ENCODE peak calls at places on chromosomes 13 and 19, in nine cellular contexts. N is left ventricle myocardium inferior; D is stomach; M is CD8-positive, alpha-beta T cell; U is left lung; Z is pancreas; A is AG04450; H is PC-3; I is RWPE2. G is an unnamed sample.

GRCh38 chr13:76672422-76672821 is 213.8 kb downstream of the KCTD12 start:
- DNase-seq in A (no peak), Z (no peak), D (no peak), H (peak), M (no peak), U (no peak), N (no peak), I (no peak), G (peak)

GRCh38 chr19:36041831-36042230 is 9.2 kb upstream of the CLIP3 start:
- DNase-seq in U (no peak), M (no peak), Z (no peak), D (no peak), H (peak), I (no peak), N (no peak), A (peak), G (peak)

GRCh38 chr13:110617326-110618072 is 2.2 kb downstream of the NAXD start:
- DNase-seq in I (no peak), Z (no peak), U (no peak), N (no peak), M (no peak), A (peak), H (no peak), D (peak), G (peak)

GRCh38 chr13:30355405-30355741 is 48.0 kb upstream of the KATNAL1 start:
- DNase-seq in M (peak), A (no peak), D (peak), N (no peak), Z (no peak), H (no peak), U (no peak), I (no peak), G (no peak)

GRCh38 chr13:114211446-114211845 is 23.3 kb upstream of the CDC16 start:
- DNase-seq in H (no peak), N (no peak), U (no peak), I (no peak), D (no peak), Z (no peak), M (no peak), A (no peak), G (no peak)

GRCh38 chr19:12694641-12695040 is 1.8 kb downstream of the FBXW9 start:
- DNase-seq in I (no peak), D (no peak), M (no peak), Z (no peak), H (no peak), N (no peak), U (no peak), A (no peak), G (no peak)

GRCh38 chr19:9456018-9456689 is 20.8 kb upstream of the ZNF266 start:
- DNase-seq in Z (no peak), H (no peak), M (no peak), D (no peak), N (no peak), U (no peak), A (no peak), I (no peak), G (no peak)

GRCh38 chr13:30051531-30052060 is 201.2 kb upstream of the UBL3 start:
- DNase-seq in A (no peak), M (no peak), N (no peak), I (no peak), U (no peak), H (peak), Z (no peak), D (no peak), G (peak)

GRCh38 chr19:58498316-58499020 is 13.3 kb downstream of the SLC27A5 start:
- DNase-seq in D (no peak), U (no peak), N (peak), A (no peak), M (no peak), H (no peak), I (no peak), Z (peak), G (no peak)

GRCh38 chr19:31326329-31327028 is 22.8 kb downstream of the TSHZ3 start:
- DNase-seq in H (no peak), U (no peak), I (no peak), D (no peak), N (no peak), A (no peak), Z (no peak), M (no peak), G (no peak)

GRCh38 chr13:87903568-87903967 is 232.4 kb downstream of the SLITRK5 start:
- DNase-seq in A (no peak), M (no peak), U (no peak), H (no peak), Z (no peak), I (no peak), N (no peak), D (no peak), G (no peak)

GRCh38 chr13:41554180-41554579 is 96.8 kb downstream of the RGCC start:
- DNase-seq in I (no peak), U (no peak), H (no peak), N (no peak), M (no peak), D (no peak), Z (no peak), A (no peak), G (no peak)

GRCh38 chr19:3880471-3881271 is at the start of gene ATCAY:
- DNase-seq in N (no peak), Z (no peak), U (no peak), A (no peak), I (no peak), M (no peak), H (no peak), D (no peak), G (no peak)

GRCh38 chr13:77325371-77325941 is 1.4 kb downstream of the MYCBP2 start:
- DNase-seq in U (no peak), A (no peak), Z (no peak), D (no peak), M (no peak), I (no peak), N (no peak), H (peak), G (peak)

GRCh38 chr19:13850910-13851753 is 25.8 kb upstream of the NANOS3 start:
- DNase-seq in M (peak), Z (peak), U (peak), N (peak), A (peak), H (peak), D (peak), I (peak), G (peak)

GRCh38 chr19:28314771-28315170 is 898.2 kb downstream of the UQCRFS1 start:
- DNase-seq in M (no peak), A (no peak), D (no peak), N (no peak), Z (no peak), U (no peak), I (no peak), H (no peak), G (no peak)

GRCh38 chr13:105773887-105774538 is 761.4 kb downstream of the EFNB2 start:
- DNase-seq in D (no peak), A (no peak), H (peak), U (no peak), M (no peak), N (no peak), I (peak), Z (no peak), G (peak)

GRCh38 chr13:112928958-112929777 is 39.8 kb upstream of the MCF2L start:
- DNase-seq in Z (no peak), N (no peak), H (no peak), I (no peak), U (no peak), A (no peak), D (no peak), M (no peak), G (peak)

GRCh38 chr19:18940791-18941627 is at the start of gene HOMER3:
- DNase-seq in H (peak), M (peak), I (no peak), Z (peak), N (peak), A (no peak), D (peak), U (peak), G (no peak)

GRCh38 chr13:33676700-33677048 is 141.3 kb upstream of the RFC3 start:
- DNase-seq in U (peak), Z (peak), N (peak), D (peak), H (peak), I (no peak), M (no peak), A (peak), G (peak)

GRCh38 chr13:27855381-27855780 is 63.1 kb downstream of the GSX1 start:
- DNase-seq in U (no peak), Z (no peak), I (no peak), D (no peak), H (no peak), N (no peak), A (no peak), M (no peak), G (no peak)

GRCh38 chr13:92265408-92265807 is 867.0 kb downstream of the GPC5 start:
- DNase-seq in U (no peak), H (no peak), A (no peak), D (no peak), Z (no peak), N (no peak), I (no peak), M (no peak), G (no peak)

GRCh38 chr13:105196052-105196451 is 1339.4 kb downstream of the EFNB2 start:
- DNase-seq in Z (no peak), M (no peak), U (no peak), H (peak), D (no peak), A (no peak), N (no peak), I (no peak), G (peak)

DNA sequence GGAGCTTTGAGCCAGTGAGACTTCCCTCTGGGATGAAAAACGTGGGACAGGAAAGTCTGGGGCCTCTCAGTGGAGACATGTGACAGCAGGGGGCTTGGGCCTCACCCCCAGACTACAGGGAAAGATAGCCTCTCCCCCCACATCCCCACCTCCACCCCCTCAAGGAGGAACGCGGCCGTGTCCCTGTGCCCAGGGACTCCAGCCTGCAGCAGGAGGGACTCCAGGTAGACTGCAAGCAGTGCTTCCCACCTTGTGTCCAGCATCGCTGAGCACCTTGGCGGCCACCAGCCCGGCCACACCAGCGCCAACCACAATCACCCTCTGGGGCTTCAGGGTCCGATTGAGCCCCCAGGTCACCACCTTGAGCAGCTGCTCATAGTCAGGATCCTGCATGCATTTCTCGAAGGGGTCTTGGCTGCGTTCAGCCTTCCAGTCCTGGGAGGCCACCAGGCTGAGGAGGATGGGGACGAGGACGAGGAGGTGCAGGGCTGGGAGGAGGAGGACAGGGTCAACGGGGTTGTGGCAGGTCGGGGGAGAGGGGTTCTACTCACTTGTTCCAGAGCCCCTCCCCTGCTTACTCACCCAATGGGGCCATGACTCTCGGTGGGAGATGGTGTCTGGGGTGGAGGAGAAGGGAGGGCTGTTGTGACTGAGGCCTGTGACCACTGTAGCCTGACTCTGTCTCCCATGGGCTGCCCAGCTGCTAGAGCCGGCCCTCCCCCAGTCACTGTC is 955 bp downstream of the IL4I1 start:
- DNase-seq in Z (no peak), D (no peak), I (no peak), N (no peak), H (no peak), M (no peak), A (no peak), U (no peak), G (no peak)
- H3K4me3 ChIP-seq in Z (no peak), D (no peak), I (no peak), N (no peak), H (no peak), M (no peak), A (no peak), U (peak), G (no peak)

DNA sequence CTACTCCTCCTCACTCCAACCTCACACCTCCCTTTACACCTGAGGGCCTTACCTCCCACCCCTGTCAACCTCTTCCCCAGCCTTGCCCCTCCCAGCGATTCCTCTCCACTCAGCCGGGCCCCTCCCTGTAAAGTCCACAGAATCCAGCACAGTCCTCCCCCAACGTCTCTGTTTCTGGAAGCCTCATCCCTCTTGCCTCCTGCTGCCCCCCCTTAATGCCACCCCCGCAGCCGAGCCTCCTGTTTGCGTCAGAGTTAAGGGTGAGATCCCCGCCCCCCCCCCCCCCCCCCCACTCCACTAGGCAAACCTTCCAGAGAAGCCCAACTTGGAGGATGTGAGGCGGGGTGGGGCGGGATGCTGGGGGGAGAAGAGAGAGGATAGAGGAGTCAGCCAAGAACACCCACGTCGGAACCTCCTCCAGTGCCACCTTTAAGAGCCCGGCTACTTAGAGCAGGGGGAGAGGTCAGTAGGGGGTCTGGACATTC is 2.1 kb downstream of the UNC13A start:
- DNase-seq in M (no peak), I (no peak), U (no peak), N (no peak), A (no peak), H (no peak), Z (no peak), D (no peak), G (no peak)
- H3K4me3 ChIP-seq in M (no peak), I (no peak), U (no peak), N (peak), A (no peak), H (peak), Z (peak), D (peak), G (no peak)

DNA sequence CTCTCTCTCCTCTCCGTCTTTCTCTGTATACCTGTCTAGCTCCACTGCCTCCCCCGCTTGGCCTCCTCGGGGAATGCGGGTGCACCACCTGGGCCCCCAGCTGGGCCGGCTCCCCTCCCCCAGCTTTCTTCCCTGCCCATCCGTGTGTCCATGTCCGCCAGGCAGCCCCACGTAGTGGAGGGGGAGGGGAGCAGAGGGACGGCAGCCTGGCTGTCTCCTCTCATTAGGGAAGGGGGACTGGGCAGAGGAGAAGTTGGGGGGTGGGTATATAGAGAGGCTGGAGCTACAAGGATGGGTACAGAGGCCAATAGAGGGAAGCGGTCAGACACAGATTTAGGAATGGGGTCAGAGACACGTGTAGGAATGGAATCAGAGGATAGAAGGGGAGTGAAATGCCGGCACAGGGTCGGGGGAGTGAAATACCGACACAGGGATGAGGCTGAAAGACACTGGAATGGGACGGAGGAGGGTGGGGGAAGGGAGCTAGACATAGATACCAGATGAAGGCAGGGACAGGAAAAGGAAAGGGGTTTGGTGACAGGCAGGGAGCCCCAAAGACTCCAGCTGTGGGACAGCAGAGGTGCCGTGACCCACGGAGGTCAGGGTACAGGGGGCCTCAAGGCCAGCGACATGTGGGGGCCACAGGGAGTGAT is 2.8 kb downstream of the NECTIN2 start:
- DNase-seq in H (no peak), N (no peak), D (no peak), I (no peak), Z (peak), M (no peak), U (no peak), A (no peak), G (no peak)
- H3K4me3 ChIP-seq in H (peak), N (peak), D (peak), I (no peak), Z (peak), M (no peak), U (peak), A (peak), G (no peak)

GRCh38 chr19:45972081-45972943 is 1.4 kb downstream of the NOVA2 start:
- DNase-seq in D (no peak), Z (no peak), U (no peak), N (peak), A (no peak), H (no peak), I (no peak), M (peak), G (peak)
- H3K4me3 ChIP-seq in D (peak), Z (peak), U (peak), N (peak), A (no peak), H (no peak), I (no peak), M (no peak), G (no peak)

GRCh38 chr13:93446256-93446655 is 219.6 kb downstream of the GPC6 start:
- DNase-seq in A (no peak), I (no peak), D (no peak), U (no peak), M (no peak), N (no peak), Z (no peak), H (no peak), G (no peak)
- H3K4me3 ChIP-seq in A (no peak), I (no peak), D (no peak), U (no peak), M (no peak), N (no peak), Z (no peak), H (no peak), G (no peak)

GRCh38 chr13:20544186-20544914 is 18.7 kb upstream of the CRYL1 start:
- DNase-seq in D (no peak), H (no peak), M (no peak), U (no peak), I (no peak), Z (no peak), A (no peak), N (no peak), G (no peak)

GRCh38 chr13:20550799-20551198 is 16.2 kb upstream of the IFT88 start:
- DNase-seq in M (no peak), Z (no peak), N (no peak), A (no peak), H (peak), I (no peak), U (no peak), D (no peak), G (peak)

GRCh38 chr13:20547479-20547908 is 19.5 kb upstream of the IFT88 start:
- DNase-seq in N (no peak), I (no peak), A (no peak), U (no peak), D (no peak), Z (no peak), H (no peak), M (no peak), G (no peak)

DNA sequence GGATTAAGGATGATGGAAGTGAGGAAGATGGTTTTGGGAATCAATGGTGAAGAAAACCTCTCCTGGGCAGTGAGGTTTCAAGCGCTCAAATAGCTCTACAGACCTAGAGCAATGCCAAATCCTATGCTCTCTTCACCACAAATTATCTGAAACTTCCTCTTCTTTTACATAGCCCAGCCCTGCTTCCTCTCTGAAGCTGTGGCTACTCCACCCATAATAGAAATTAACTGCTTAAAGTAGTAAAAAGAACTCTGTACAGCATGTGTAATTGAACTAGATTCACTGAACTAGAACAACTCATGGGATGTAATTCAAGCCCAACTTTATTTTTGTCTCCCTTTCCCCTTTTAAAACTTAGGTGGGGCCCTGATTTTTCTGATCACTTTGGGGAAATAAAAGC is 20.4 kb upstream of the IFT88 start:
- DNase-seq in I (no peak), D (no peak), U (no peak), M (no peak), N (no peak), Z (no peak), A (no peak), H (no peak), G (no peak)
- H3K4me3 ChIP-seq in I (no peak), D (no peak), U (no peak), M (no peak), N (no peak), Z (no peak), A (no peak), H (no peak), G (no peak)

DNA sequence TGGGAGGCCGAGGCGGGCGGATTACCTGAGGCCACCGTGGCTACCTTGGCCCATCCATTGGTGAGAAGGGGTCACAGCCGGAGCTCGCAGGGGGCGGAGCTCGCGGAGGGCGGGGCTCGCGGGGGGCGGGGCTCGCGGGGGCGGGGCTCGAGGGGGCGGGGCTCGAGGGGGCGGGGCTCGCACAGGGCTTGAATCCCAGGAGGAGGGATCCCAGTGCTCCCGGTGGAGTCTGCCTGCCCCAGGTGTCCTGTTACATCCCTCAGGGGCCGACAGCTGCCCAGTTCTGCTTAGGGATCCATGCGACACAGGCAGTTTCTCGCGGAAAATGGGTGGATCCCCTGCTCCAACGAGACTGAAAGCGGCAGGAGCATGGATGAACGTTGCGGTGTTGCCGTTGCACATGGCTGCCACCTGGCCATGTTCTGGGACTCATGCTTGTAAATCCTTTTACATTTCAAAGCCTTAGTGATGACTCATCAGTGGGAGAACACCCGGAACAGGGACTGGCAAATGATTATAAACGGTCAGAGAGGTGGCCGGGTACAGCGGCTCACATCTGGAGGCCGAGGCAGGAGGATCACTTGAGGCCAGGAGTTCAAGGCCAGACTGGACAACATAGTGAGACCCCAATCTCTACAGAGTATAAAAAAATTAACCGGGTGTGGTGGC is 25.1 kb downstream of the TMPRSS9 start:
- DNase-seq in U (no peak), A (peak), I (peak), M (no peak), N (no peak), D (no peak), Z (peak), H (peak), G (peak)
- H3K4me3 ChIP-seq in U (no peak), A (no peak), I (no peak), M (no peak), N (no peak), D (no peak), Z (peak), H (peak), G (peak)